ENCODE peak calls at places on chromosomes 11 and 22, in seven cellular contexts. D, Q, L, P, Z, M and V are unnamed samples.

GRCh38 chr11:7597620-7598019 is 75.7 kb downstream of the CYB5R2 start:
- DNase-seq in D (no peak), P (no peak), L (no peak), M (peak; percentile 85), Z (no peak), Q (no peak), V (no peak)

GRCh38 chr22:42972592-42973535 is 42.1 kb downstream of the PACSIN2 start:
- DNase-seq in D (no peak), Q (no peak), Z (no peak), M (peak; percentile 41), L (no peak), P (no peak), V (no peak)

GRCh38 chr22:24146791-24147353 is 34.4 kb upstream of the SUSD2 start:
- DNase-seq in Q (peak; percentile 92), L (peak; percentile 53), M (peak; percentile 45), P (peak; percentile 54), D (no peak), Z (peak; percentile 60), V (peak; percentile 89)

GRCh38 chr22:46933526-46933925 is 171.1 kb downstream of the TBC1D22A start:
- DNase-seq in M (no peak), D (no peak), Z (no peak), P (no peak), Q (no peak), L (no peak), V (no peak)

GRCh38 chr11:69280451-69280850 is 13.5 kb upstream of the MYEOV start:
- DNase-seq in Q (no peak), D (no peak), Z (no peak), L (no peak), P (no peak), M (no peak), V (peak; percentile 96)

GRCh38 chr11:110787680-110788079 is 75.4 kb upstream of the ARHGAP20 start:
- DNase-seq in L (no peak), D (no peak), Q (no peak), M (no peak), Z (no peak), P (no peak), V (no peak)

GRCh38 chr11:19632435-19632834 is 80.2 kb upstream of the NAV2 start:
- DNase-seq in L (no peak), P (no peak), Z (no peak), Q (no peak), M (no peak), D (no peak), V (peak; percentile 62)

GRCh38 chr11:127996825-127997224 is 590.5 kb downstream of the ETS1 start:
- DNase-seq in D (no peak), M (no peak), Z (no peak), P (no peak), Q (no peak), L (no peak), V (peak; percentile 69)

GRCh38 chr11:134646561-134646960 is 234.5 kb upstream of the B3GAT1 start:
- DNase-seq in D (no peak), Q (no peak), M (no peak), P (no peak), L (no peak), Z (no peak), V (no peak)

GRCh38 chr11:115548878-115549528 is 44.8 kb upstream of the CADM1 start:
- DNase-seq in M (peak; percentile 65), P (peak; percentile 92), Q (no peak), L (no peak), D (peak; percentile 14), Z (no peak), V (no peak)

GRCh38 chr11:118233377-118233776 is 8.6 kb upstream of the JAML start:
- DNase-seq in P (no peak), Z (no peak), L (no peak), D (no peak), Q (no peak), M (no peak), V (no peak)

GRCh38 chr11:118064956-118065355 is 11.9 kb upstream of the TMPRSS4 start:
- DNase-seq in D (no peak), Q (no peak), Z (no peak), M (no peak), L (peak; percentile 2), P (no peak), V (no peak)

GRCh38 chr11:81963018-81963417 is 770.6 kb downstream of the FAM181B start:
- DNase-seq in P (no peak), D (no peak), Q (no peak), M (no peak), Z (no peak), L (no peak), V (peak; percentile 3)

GRCh38 chr11:1649021-1649420 is 19.4 kb downstream of the KRTAP5-5 start:
- DNase-seq in Q (no peak), M (no peak), Z (peak; percentile 8), L (no peak), P (no peak), D (no peak), V (no peak)

GRCh38 chr11:83610996-83611395 is 324.8 kb upstream of the CCDC90B start:
- DNase-seq in L (no peak), Z (no peak), D (no peak), P (no peak), M (no peak), Q (no peak), V (peak; percentile 0)

GRCh38 chr11:112596324-112596723 is 335.7 kb upstream of the PLET1 start:
- DNase-seq in L (no peak), D (no peak), Q (no peak), M (no peak), P (peak; percentile 41), Z (no peak), V (no peak)

GRCh38 chr11:71397961-71398360 is 50.2 kb downstream of the DHCR7 start:
- DNase-seq in Q (no peak), Z (no peak), L (no peak), P (no peak), M (no peak), D (no peak), V (no peak)

GRCh38 chr11:61118004-61118403 is 15.7 kb downstream of the CD5 start:
- DNase-seq in P (no peak), M (no peak), Z (no peak), Q (no peak), L (no peak), D (no peak), V (no peak)

GRCh38 chr11:61118406-61118805 is 16.1 kb downstream of the CD5 start:
- DNase-seq in D (no peak), Q (no peak), Z (no peak), M (no peak), P (no peak), L (no peak), V (no peak)

GRCh38 chr11:61120099-61120864 is 18.0 kb downstream of the CD5 start:
- DNase-seq in L (no peak), Z (no peak), Q (no peak), P (no peak), D (no peak), M (no peak), V (no peak)

GRCh38 chr11:61119571-61119970 is 17.3 kb downstream of the CD5 start:
- DNase-seq in M (no peak), Z (no peak), D (no peak), L (no peak), Q (no peak), P (no peak), V (no peak)

GRCh38 chr11:61119055-61119454 is 16.8 kb downstream of the CD5 start:
- DNase-seq in M (no peak), D (no peak), L (no peak), P (no peak), Q (no peak), Z (no peak), V (no peak)
- H3K27ac ChIP-seq in M (no peak overlapping the region), D (no peak overlapping the region), L (no peak overlapping the region), P (no peak overlapping the region), Q (no peak overlapping the region), Z (no peak overlapping the region), V (no peak overlapping the region)

DNA sequence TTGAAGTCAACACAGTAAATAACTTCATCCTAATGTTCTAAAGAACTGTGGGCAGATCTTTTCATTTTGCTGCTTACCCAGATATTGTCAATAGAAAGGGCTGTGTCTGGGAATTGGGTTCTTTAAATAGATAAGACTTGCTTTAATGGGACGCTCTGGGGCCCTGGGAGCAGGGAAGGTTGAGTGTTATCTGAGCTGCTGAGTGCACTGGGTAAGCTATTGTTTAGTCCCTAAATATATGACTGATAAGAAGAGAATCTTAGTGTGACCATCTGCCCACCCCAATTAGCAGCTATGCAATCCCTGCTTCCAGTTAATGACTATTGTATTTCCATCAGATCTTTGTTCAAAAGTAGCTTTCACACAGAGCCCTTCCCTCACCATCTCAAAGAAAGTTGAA is 44.4 kb downstream of the ARHGAP42 start:
- DNase-seq in L (no peak), P (no peak), Q (no peak), D (no peak), M (no peak), Z (no peak), V (no peak)
- TF ChIP-seq CTCF in L (no peak), P (no peak), Q (no peak), D (no peak), M (no peak), Z (no peak), V (no peak)

DNA sequence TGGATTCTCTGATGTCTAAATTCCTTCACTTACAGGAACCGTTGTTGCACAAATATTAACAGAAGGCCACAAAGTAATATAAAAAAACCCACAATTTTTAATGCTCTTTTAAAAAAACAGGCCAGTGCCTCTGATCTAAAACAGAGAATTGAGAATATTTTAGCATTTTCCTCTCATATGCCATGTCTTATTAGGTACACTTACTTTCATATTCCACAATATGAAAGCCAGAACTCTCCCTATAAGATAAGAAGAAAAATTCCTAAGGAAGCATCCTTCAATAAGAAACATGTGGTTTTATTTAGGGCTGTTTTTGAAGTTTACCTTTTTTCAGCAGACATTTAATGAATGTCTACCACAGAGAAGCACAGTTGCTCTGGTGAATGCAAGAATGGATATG is 214.5 kb downstream of the FAT3 start:
- DNase-seq in Z (no peak), L (no peak), D (no peak), M (no peak), Q (no peak), P (no peak), V (no peak)
- H3K9me3 ChIP-seq in Z (no peaks in the 10 kb centered on the region), L (no peaks in the 10 kb centered on the region), D (no peaks in the 10 kb centered on the region), M (no peaks in the 10 kb centered on the region), Q (no peaks in the 10 kb centered on the region), P (no peaks in the 10 kb centered on the region), V (no peaks in the 10 kb centered on the region)

GRCh38 chr11:90770007-90770406 is 547.2 kb upstream of the CHORDC1 start:
- DNase-seq in Z (no peak), M (no peak), P (no peak), D (no peak), Q (no peak), L (no peak), V (no peak)

GRCh38 chr11:90779098-90779497 is 556.2 kb upstream of the CHORDC1 start:
- DNase-seq in M (no peak), P (no peak), L (no peak), Q (no peak), Z (no peak), D (no peak), V (no peak)

GRCh38 chr11:90774727-90775572 is 552.1 kb upstream of the CHORDC1 start:
- DNase-seq in Z (no peak), D (no peak), L (no peak), M (no peak), Q (no peak), P (peak; percentile 54), V (no peak)

DNA sequence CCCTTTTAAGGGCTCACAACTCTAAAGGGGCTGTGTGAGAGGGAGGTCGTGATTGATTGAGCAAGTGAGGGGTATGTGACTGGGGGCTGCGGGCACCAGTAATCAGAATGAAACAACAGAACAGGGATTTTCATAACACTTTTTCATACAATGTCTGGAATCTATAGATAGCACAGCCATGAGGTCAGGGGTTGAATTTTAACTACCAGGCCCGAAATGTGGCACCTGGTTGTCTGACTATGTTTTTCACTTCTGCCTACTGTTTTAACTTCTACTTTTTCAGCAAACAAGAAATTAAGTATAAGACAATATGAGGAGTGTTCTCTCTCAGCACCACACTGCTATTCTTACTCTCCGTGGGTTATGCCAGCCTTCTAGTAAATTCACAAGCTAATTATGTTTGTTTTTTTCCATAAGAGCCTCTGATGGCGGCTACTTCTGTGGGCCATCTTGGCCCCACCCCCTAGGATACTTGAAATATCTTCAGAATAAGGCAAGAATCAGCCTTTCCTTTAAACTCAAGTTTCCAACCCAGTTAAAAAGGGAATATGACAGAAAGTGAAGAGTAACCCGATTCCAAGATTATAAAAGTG is 552.8 kb upstream of the CHORDC1 start:
- DNase-seq in M (no peak), L (no peak), P (no peak), D (no peak), Z (no peak), Q (no peak), V (no peak)
- H3K27ac ChIP-seq in M (no peak overlapping the region), L (no peak overlapping the region), P (no peak overlapping the region), D (no peak overlapping the region), Z (no peak overlapping the region), Q (no peak overlapping the region), V (no peak overlapping the region)